ENCODE peak calls at places on chromosomes 7 and 10, in seven cellular contexts. One of them, this sample, is unnamed.

GRCh38 chr7:150988230-150989226 is 2.3 kb upstream of the NOS3 start:
- DNase-seq in vagina: no peak
- DNase-seq in HepG2: no peak
- DNase-seq in Panc1: no peak
- DNase-seq in GM12878: no peak
- DNase-seq in stomach: no peak
- DNase-seq in endothelial cell of umbilical vein: peak; percentile 87
- DNase-seq in this sample: no peak

GRCh38 chr7:142409471-142409870 is 151.6 kb upstream of the PRSS58 start:
- DNase-seq in vagina: no peak
- DNase-seq in HepG2: no peak
- DNase-seq in Panc1: no peak
- DNase-seq in GM12878: no peak
- DNase-seq in stomach: no peak
- DNase-seq in endothelial cell of umbilical vein: no peak
- DNase-seq in this sample: no peak

GRCh38 chr7:98235901-98236300 is 16.1 kb downstream of the TECPR1 start:
- DNase-seq in vagina: no peak
- DNase-seq in HepG2: no peak
- DNase-seq in Panc1: no peak
- DNase-seq in GM12878: no peak
- DNase-seq in stomach: no peak
- DNase-seq in endothelial cell of umbilical vein: no peak
- DNase-seq in this sample: no peak

GRCh38 chr10:118251791-118252190 is 90.3 kb downstream of the FAM204A start:
- DNase-seq in vagina: no peak
- DNase-seq in HepG2: no peak
- DNase-seq in Panc1: no peak
- DNase-seq in GM12878: no peak
- DNase-seq in stomach: no peak
- DNase-seq in endothelial cell of umbilical vein: no peak
- DNase-seq in this sample: no peak

GRCh38 chr7:106610996-106611886 is 49.7 kb downstream of the CCDC71L start:
- DNase-seq in vagina: no peak
- DNase-seq in HepG2: no peak
- DNase-seq in Panc1: no peak
- DNase-seq in GM12878: peak; percentile 42
- DNase-seq in stomach: no peak
- DNase-seq in endothelial cell of umbilical vein: no peak
- DNase-seq in this sample: no peak

GRCh38 chr7:111215550-111215949 is 124.6 kb downstream of the LRRN3 start:
- DNase-seq in vagina: no peak
- DNase-seq in HepG2: no peak
- DNase-seq in Panc1: no peak
- DNase-seq in GM12878: no peak
- DNase-seq in stomach: no peak
- DNase-seq in endothelial cell of umbilical vein: no peak
- DNase-seq in this sample: no peak

GRCh38 chr10:49398000-49398861 is 2.3 kb upstream of the DRGX start:
- DNase-seq in vagina: no peak
- DNase-seq in HepG2: no peak
- DNase-seq in Panc1: no peak
- DNase-seq in GM12878: no peak
- DNase-seq in stomach: no peak
- DNase-seq in endothelial cell of umbilical vein: peak; percentile 32
- DNase-seq in this sample: no peak

GRCh38 chr10:78408671-78409472 is 375.2 kb downstream of the RPS24 start:
- DNase-seq in vagina: no peak
- DNase-seq in HepG2: peak; percentile 7
- DNase-seq in Panc1: no peak
- DNase-seq in GM12878: no peak
- DNase-seq in stomach: peak; percentile 90
- DNase-seq in endothelial cell of umbilical vein: peak; percentile 58
- DNase-seq in this sample: no peak

GRCh38 chr7:138902156-138902555 is 79.0 kb downstream of the KIAA1549 start:
- DNase-seq in vagina: no peak
- DNase-seq in HepG2: no peak
- DNase-seq in Panc1: no peak
- DNase-seq in GM12878: no peak
- DNase-seq in stomach: no peak
- DNase-seq in endothelial cell of umbilical vein: no peak
- DNase-seq in this sample: no peak

GRCh38 chr10:58239561-58240169 is 28.0 kb downstream of the IPMK start:
- DNase-seq in vagina: no peak
- DNase-seq in HepG2: no peak
- DNase-seq in Panc1: no peak
- DNase-seq in GM12878: no peak
- DNase-seq in stomach: no peak
- DNase-seq in endothelial cell of umbilical vein: peak; percentile 84
- DNase-seq in this sample: no peak

GRCh38 chr7:85510287-85510686 is 323.4 kb upstream of the SEMA3D start:
- DNase-seq in vagina: no peak
- DNase-seq in HepG2: no peak
- DNase-seq in Panc1: no peak
- DNase-seq in GM12878: no peak
- DNase-seq in stomach: no peak
- DNase-seq in endothelial cell of umbilical vein: no peak
- DNase-seq in this sample: no peak

GRCh38 chr10:101287922-101288638 is 58.8 kb upstream of the LBX1 start:
- DNase-seq in vagina: no peak
- DNase-seq in HepG2: peak; percentile 50
- DNase-seq in Panc1: no peak
- DNase-seq in GM12878: no peak
- DNase-seq in stomach: no peak
- DNase-seq in endothelial cell of umbilical vein: peak; percentile 24
- DNase-seq in this sample: no peak

GRCh38 chr10:69818676-69819239 is 17.1 kb downstream of the COL13A1 start:
- DNase-seq in vagina: no peak
- DNase-seq in HepG2: no peak
- DNase-seq in Panc1: no peak
- DNase-seq in GM12878: no peak
- DNase-seq in stomach: no peak
- DNase-seq in endothelial cell of umbilical vein: peak; percentile 14
- DNase-seq in this sample: no peak

GRCh38 chr10:1513221-1513620 is 224.1 kb downstream of the ADARB2 start:
- DNase-seq in vagina: no peak
- DNase-seq in HepG2: no peak
- DNase-seq in Panc1: no peak
- DNase-seq in GM12878: no peak
- DNase-seq in stomach: no peak
- DNase-seq in endothelial cell of umbilical vein: no peak
- DNase-seq in this sample: no peak

GRCh38 chr7:100957832-100958421 is 8.6 kb downstream of the MUC3A start:
- DNase-seq in vagina: peak; percentile 95
- DNase-seq in HepG2: peak; percentile 32
- DNase-seq in Panc1: peak; percentile 32
- DNase-seq in GM12878: no peak
- DNase-seq in stomach: no peak
- DNase-seq in endothelial cell of umbilical vein: peak; percentile 45
- DNase-seq in this sample: peak; percentile 97

GRCh38 chr7:41584746-41585145 is 118.1 kb downstream of the INHBA start:
- DNase-seq in vagina: no peak
- DNase-seq in HepG2: no peak
- DNase-seq in Panc1: no peak
- DNase-seq in GM12878: no peak
- DNase-seq in stomach: no peak
- DNase-seq in endothelial cell of umbilical vein: no peak
- DNase-seq in this sample: no peak

GRCh38 chr7:23893172-23893941 is 183.3 kb downstream of the STK31 start:
- DNase-seq in vagina: no peak
- DNase-seq in HepG2: no peak
- DNase-seq in Panc1: no peak
- DNase-seq in GM12878: no peak
- DNase-seq in stomach: no peak
- DNase-seq in endothelial cell of umbilical vein: no peak
- DNase-seq in this sample: peak; percentile 80

GRCh38 chr10:74949434-74949833 is 123.0 kb downstream of the KAT6B start:
- DNase-seq in vagina: no peak
- DNase-seq in HepG2: no peak
- DNase-seq in Panc1: no peak
- DNase-seq in GM12878: no peak
- DNase-seq in stomach: no peak
- DNase-seq in endothelial cell of umbilical vein: peak; percentile 30
- DNase-seq in this sample: no peak

GRCh38 chr7:52917982-52918578 is 117.4 kb upstream of the POM121L12 start:
- DNase-seq in vagina: no peak
- DNase-seq in HepG2: no peak
- DNase-seq in Panc1: peak; percentile 2
- DNase-seq in GM12878: no peak
- DNase-seq in stomach: no peak
- DNase-seq in endothelial cell of umbilical vein: peak; percentile 10
- DNase-seq in this sample: no peak
- TF ChIP-seq CTCF in vagina: no peak
- TF ChIP-seq CTCF in HepG2: peak; percentile 37
- TF ChIP-seq CTCF in Panc1: peak; percentile 78
- TF ChIP-seq CTCF in GM12878: peak; percentile 10
- TF ChIP-seq CTCF in stomach: no peak
- TF ChIP-seq CTCF in endothelial cell of umbilical vein: peak; percentile 25
- TF ChIP-seq CTCF in this sample: no peak

GRCh38 chr7:33111614-33112013 is 2.4 kb upstream of the RP9 start:
- DNase-seq in vagina: no peak
- DNase-seq in HepG2: no peak
- DNase-seq in Panc1: no peak
- DNase-seq in GM12878: no peak
- DNase-seq in stomach: no peak
- DNase-seq in endothelial cell of umbilical vein: no peak
- DNase-seq in this sample: no peak

GRCh38 chr7:33108931-33109757 is at the start of gene RP9:
- DNase-seq in vagina: no peak
- DNase-seq in HepG2: peak; percentile 71
- DNase-seq in Panc1: no peak
- DNase-seq in GM12878: no peak
- DNase-seq in stomach: peak; percentile 72
- DNase-seq in endothelial cell of umbilical vein: peak; percentile 70
- DNase-seq in this sample: no peak

GRCh38 chr7:33109758-33110238 is 594 bp upstream of the RP9 start:
- DNase-seq in vagina: no peak
- DNase-seq in HepG2: no peak
- DNase-seq in Panc1: no peak
- DNase-seq in GM12878: no peak
- DNase-seq in stomach: no peak
- DNase-seq in endothelial cell of umbilical vein: no peak
- DNase-seq in this sample: no peak

GRCh38 chr7:33108591-33108930 is 643 bp downstream of the RP9 start:
- DNase-seq in vagina: no peak
- DNase-seq in HepG2: no peak
- DNase-seq in Panc1: no peak
- DNase-seq in GM12878: no peak
- DNase-seq in stomach: no peak
- DNase-seq in endothelial cell of umbilical vein: no peak
- DNase-seq in this sample: no peak

GRCh38 chr7:33107136-33108066 is 1.8 kb downstream of the RP9 start:
- DNase-seq in vagina: no peak
- DNase-seq in HepG2: peak; percentile 47
- DNase-seq in Panc1: no peak
- DNase-seq in GM12878: no peak
- DNase-seq in stomach: peak; percentile 31
- DNase-seq in endothelial cell of umbilical vein: peak; percentile 52
- DNase-seq in this sample: no peak
- TF ChIP-seq POLR2AphosphoS5 in vagina: no peak
- TF ChIP-seq POLR2AphosphoS5 in HepG2: no peak
- TF ChIP-seq POLR2AphosphoS5 in Panc1: no peak
- TF ChIP-seq POLR2AphosphoS5 in GM12878: no peak
- TF ChIP-seq POLR2AphosphoS5 in stomach: no peak
- TF ChIP-seq POLR2AphosphoS5 in endothelial cell of umbilical vein: no peak
- TF ChIP-seq POLR2AphosphoS5 in this sample: no peak

GRCh38 chr10:22345301-22346086 is at the start of gene SPAG6:
- DNase-seq in vagina: no peak
- DNase-seq in HepG2: no peak
- DNase-seq in Panc1: no peak
- DNase-seq in GM12878: no peak
- DNase-seq in stomach: peak; percentile 52
- DNase-seq in endothelial cell of umbilical vein: no peak
- DNase-seq in this sample: no peak
- H3K27me3 ChIP-seq in vagina: peaks cover 7% of the 10 kb centered on the region
- H3K27me3 ChIP-seq in HepG2: peaks cover 1% of the 10 kb centered on the region
- H3K27me3 ChIP-seq in Panc1: peaks cover 26% of the 10 kb centered on the region
- H3K27me3 ChIP-seq in GM12878: peaks cover 8% of the 10 kb centered on the region
- H3K27me3 ChIP-seq in stomach: peaks cover 77% of the 10 kb centered on the region
- H3K27me3 ChIP-seq in endothelial cell of umbilical vein: peaks cover 89% of the 10 kb centered on the region
- H3K27me3 ChIP-seq in this sample: peaks cover 58% of the 10 kb centered on the region

GRCh38 chr7:27237735-27238334 is 4.8 kb upstream of the EVX1 start:
- DNase-seq in vagina: no peak
- DNase-seq in HepG2: no peak
- DNase-seq in Panc1: no peak
- DNase-seq in GM12878: no peak
- DNase-seq in stomach: no peak
- DNase-seq in endothelial cell of umbilical vein: no peak
- DNase-seq in this sample: no peak

GRCh38 chr7:27236053-27236410 is 6.6 kb upstream of the EVX1 start:
- DNase-seq in vagina: no peak
- DNase-seq in HepG2: no peak
- DNase-seq in Panc1: no peak
- DNase-seq in GM12878: no peak
- DNase-seq in stomach: no peak
- DNase-seq in endothelial cell of umbilical vein: no peak
- DNase-seq in this sample: no peak

GRCh38 chr7:27238979-27239779 is 3.4 kb upstream of the EVX1 start:
- DNase-seq in vagina: no peak
- DNase-seq in HepG2: no peak
- DNase-seq in Panc1: no peak
- DNase-seq in GM12878: no peak
- DNase-seq in stomach: no peak
- DNase-seq in endothelial cell of umbilical vein: no peak
- DNase-seq in this sample: no peak

GRCh38 chr7:27239780-27240731 is 2.5 kb upstream of the EVX1 start:
- DNase-seq in vagina: no peak
- DNase-seq in HepG2: no peak
- DNase-seq in Panc1: no peak
- DNase-seq in GM12878: no peak
- DNase-seq in stomach: no peak
- DNase-seq in endothelial cell of umbilical vein: no peak
- DNase-seq in this sample: no peak

DNA sequence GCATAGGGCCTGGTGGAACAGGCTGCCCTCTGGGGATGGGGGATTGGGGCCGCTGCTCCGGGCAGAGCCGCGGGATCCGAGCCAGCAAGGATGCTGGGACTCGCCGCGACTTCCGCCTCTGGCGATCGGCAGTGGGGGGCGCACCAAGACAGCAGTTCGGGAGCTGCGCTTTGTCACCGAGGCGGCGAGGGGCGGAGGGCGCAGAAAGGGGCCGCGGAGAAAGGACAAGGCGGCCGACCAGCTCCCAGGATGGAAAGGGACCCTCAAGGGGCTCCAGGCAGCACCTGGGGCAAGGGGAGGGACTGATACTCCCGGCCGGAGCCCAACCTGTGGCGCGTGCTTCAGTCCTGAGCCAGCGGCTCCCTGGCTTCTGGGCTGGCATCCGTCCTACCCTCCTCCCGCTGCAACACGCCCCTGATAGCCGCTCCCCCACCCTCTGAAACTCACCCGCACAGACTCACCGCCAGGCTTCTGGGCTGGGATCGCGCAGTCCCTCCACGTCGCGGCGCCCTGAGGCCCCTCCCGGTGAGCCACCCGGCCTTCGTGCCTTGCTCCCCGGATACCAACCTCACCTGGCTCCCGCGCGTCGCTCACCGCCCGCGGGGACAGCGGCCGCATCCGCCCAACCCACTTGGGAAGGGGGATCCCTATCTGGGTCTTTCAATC is 7.1 kb upstream of the EVX1 start:
- DNase-seq in vagina: no peak
- DNase-seq in HepG2: peak; percentile 13
- DNase-seq in Panc1: no peak
- DNase-seq in GM12878: no peak
- DNase-seq in stomach: peak; percentile 50
- DNase-seq in endothelial cell of umbilical vein: no peak
- DNase-seq in this sample: no peak
- TF ChIP-seq CTCF in vagina: peak; percentile 14
- TF ChIP-seq CTCF in HepG2: peak; percentile 90
- TF ChIP-seq CTCF in Panc1: peak; percentile 89
- TF ChIP-seq CTCF in GM12878: no peak
- TF ChIP-seq CTCF in stomach: no peak
- TF ChIP-seq CTCF in endothelial cell of umbilical vein: peak; percentile 17
- TF ChIP-seq CTCF in this sample: peak; percentile 16

This sample was measured in esophagus muscularis mucosa.